ENCODE peak calls at places on chromosomes 12 and 14, in nine cellular contexts. I, T, N, Z, W, X, A, O and Y are unnamed samples.
A peak's percentile ranks its signal among the peaks of the same experiment; 100 is the strongest.

GRCh38 chr14:93531644-93532043 is 100.9 kb downstream of the UNC79 start:
- DNase-seq in T (no peak), O (no peak), Z (no peak), A (no peak), N (no peak), W (no peak), I (no peak), X (no peak), Y (no peak)

GRCh38 chr12:12741705-12742104 is 24.5 kb downstream of the CDKN1B start:
- DNase-seq in A (no peak), T (peak; percentile 57), X (no peak), N (no peak), O (no peak), Z (no peak), I (no peak), W (no peak), Y (no peak)

GRCh38 chr12:59657711-59658110 is 61.9 kb downstream of the SLC16A7 start:
- DNase-seq in A (no peak), N (no peak), O (no peak), Z (no peak), T (no peak), I (no peak), W (no peak), X (no peak), Y (no peak)

GRCh38 chr12:89469361-89469760 is 55.2 kb downstream of the GALNT4 start:
- DNase-seq in W (peak; percentile 55), A (no peak), O (no peak), N (no peak), T (peak; percentile 75), X (no peak), I (no peak), Z (no peak), Y (no peak)

GRCh38 chr12:94047781-94048567 is 100.4 kb upstream of the PLXNC1 start:
- DNase-seq in W (no peak), T (no peak), I (no peak), O (no peak), X (no peak), A (no peak), N (no peak), Z (no peak), Y (no peak)

GRCh38 chr14:34324363-34324795 is 137.7 kb downstream of the SPTSSA start:
- DNase-seq in O (no peak), Z (peak; percentile 48), X (no peak), W (peak; percentile 53), I (peak; percentile 12), A (no peak), N (peak; percentile 58), T (peak; percentile 40), Y (no peak)

GRCh38 chr12:92899388-92900001 is 29.6 kb downstream of the EEA1 start:
- DNase-seq in T (peak; percentile 98), N (peak; percentile 96), X (peak; percentile 88), Z (no peak), O (no peak), W (peak; percentile 87), I (no peak), A (no peak), Y (peak; percentile 86)

GRCh38 chr12:57165741-57166140 is 18.3 kb upstream of the LRP1-AS start:
- DNase-seq in X (no peak), N (peak; percentile 85), A (no peak), W (no peak), T (peak; percentile 19), Z (no peak), O (no peak), I (no peak), Y (no peak)

GRCh38 chr12:107509421-107509820 is 176.2 kb upstream of the PWP1 start:
- DNase-seq in T (no peak), I (no peak), O (no peak), W (no peak), X (no peak), Z (no peak), N (no peak), A (no peak), Y (no peak)

GRCh38 chr12:52582971-52583456 is 9.4 kb upstream of the KRT74 start:
- DNase-seq in O (peak; percentile 67), X (peak; percentile 38), A (peak; percentile 67), Z (peak; percentile 74), T (peak; percentile 52), N (peak; percentile 74), W (peak; percentile 90), I (peak; percentile 89), Y (no peak)

GRCh38 chr12:45646851-45647581 is 82.5 kb upstream of the ARID2 start:
- DNase-seq in I (no peak), X (no peak), W (no peak), O (no peak), Z (no peak), A (no peak), T (no peak), N (no peak), Y (no peak)

GRCh38 chr12:991350-992278 is 591 bp downstream of the ERC1 start:
- DNase-seq in I (no peak), X (no peak), T (no peak), O (no peak), N (no peak), Z (no peak), W (peak; percentile 76), A (no peak), Y (no peak)

GRCh38 chr12:52191841-52192791 is at the start of gene KRT80:
- DNase-seq in W (peak; percentile 97), N (peak; percentile 99), A (no peak), I (peak; percentile 95), O (peak; percentile 11), X (peak; percentile 91), Z (no peak), T (peak; percentile 99), Y (peak; percentile 85)